ENCODE peak calls at places on chromosomes 5 and 9, in ten cellular contexts. D, B, K, E, Y, O, Q, S, I and T are unnamed samples. For H3K4me1, the result is how much of the 10 kb centered on the place peaks cover.

GRCh38 chr9:97413462-97413861 is 1.6 kb downstream of the TDRD7 start:
- DNase-seq in D (no peak), B (no peak), K (no peak), E (no peak), Y (no peak), O (no peak), Q (no peak), S (no peak), I (no peak), T (no peak)

GRCh38 chr5:136396886-136397285 is 31.5 kb upstream of the TRPC7 start:
- DNase-seq in D (no peak), B (no peak), K (no peak), E (no peak), Y (no peak), O (no peak), Q (no peak), S (no peak), I (no peak), T (no peak)

GRCh38 chr5:119537704-119538103 is 85.4 kb downstream of the HSD17B4 start:
- DNase-seq in D (no peak), B (no peak), K (no peak), E (no peak), Y (no peak), O (peak), Q (no peak), S (no peak), I (peak), T (peak)

GRCh38 chr9:13186774-13187173 is 92.7 kb downstream of the MPDZ start:
- DNase-seq in D (no peak), B (no peak), K (no peak), E (no peak), Y (no peak), O (no peak), Q (no peak), S (no peak), I (no peak), T (no peak)

GRCh38 chr5:162248107-162248713 is 180.6 kb downstream of the GABRG2 start:
- DNase-seq in D (peak), B (no peak), K (no peak), E (no peak), Y (no peak), O (no peak), Q (no peak), S (no peak), I (no peak), T (no peak)

GRCh38 chr5:57503433-57503832 is 20.8 kb upstream of the ACTBL2 start:
- DNase-seq in D (no peak), B (no peak), K (no peak), E (no peak), Y (no peak), O (no peak), Q (no peak), S (no peak), I (no peak), T (peak)

GRCh38 chr5:142364251-142365145 is 39.7 kb upstream of the SPRY4 start:
- DNase-seq in D (no peak), B (no peak), K (no peak), E (no peak), Y (no peak), O (peak), Q (no peak), S (no peak), I (no peak), T (no peak)

GRCh38 chr9:13118294-13118693 is 161.2 kb downstream of the MPDZ start:
- DNase-seq in D (no peak), B (no peak), K (no peak), E (no peak), Y (no peak), O (no peak), Q (no peak), S (no peak), I (no peak), T (no peak)

GRCh38 chr9:27395484-27395921 is 98.6 kb upstream of the EQTN start:
- DNase-seq in D (no peak), B (no peak), K (no peak), E (no peak), Y (no peak), O (peak), Q (no peak), S (peak), I (no peak), T (peak)

GRCh38 chr9:119137479-119137878 is 231.8 kb downstream of the BRINP1 start:
- DNase-seq in D (no peak), B (no peak), K (no peak), E (no peak), Y (no peak), O (no peak), Q (no peak), S (no peak), I (no peak), T (no peak)

GRCh38 chr5:89105836-89106235 is 222.9 kb upstream of the MEF2C start:
- DNase-seq in D (no peak), B (no peak), K (no peak), E (no peak), Y (no peak), O (peak), Q (no peak), S (no peak), I (no peak), T (no peak)

GRCh38 chr5:168557389-168557788 is 21.8 kb downstream of the PANK3 start:
- DNase-seq in D (no peak), B (no peak), K (no peak), E (no peak), Y (no peak), O (no peak), Q (no peak), S (no peak), I (no peak), T (no peak)

GRCh38 chr5:90658620-90659019 is 100.0 kb downstream of the ADGRV1 start:
- DNase-seq in D (no peak), B (no peak), K (no peak), E (no peak), Y (no peak), O (no peak), Q (no peak), S (no peak), I (no peak), T (no peak)

GRCh38 chr9:87087197-87087596 is 139.9 kb upstream of the GAS1 start:
- DNase-seq in D (no peak), B (no peak), K (no peak), E (no peak), Y (no peak), O (no peak), Q (no peak), S (no peak), I (no peak), T (no peak)

GRCh38 chr5:74622122-74622521 is 18.4 kb downstream of the ENC1 start:
- DNase-seq in D (no peak), B (no peak), K (no peak), E (no peak), Y (no peak), O (peak), Q (no peak), S (no peak), I (no peak), T (no peak)

GRCh38 chr9:136546697-136547481 is 1.0 kb upstream of the NOTCH1 start:
- DNase-seq in D (no peak), B (peak), K (peak), E (peak), Y (peak), O (peak), Q (peak), S (no peak), I (peak), T (peak)

GRCh38 chr9:27530915-27531762 is 1.5 kb upstream of the MOB3B start:
- DNase-seq in D (no peak), B (no peak), K (no peak), E (no peak), Y (no peak), O (no peak), Q (no peak), S (no peak), I (no peak), T (no peak)

GRCh38 chr9:105254226-105254625 is 9.8 kb downstream of the SLC44A1 start:
- DNase-seq in D (no peak), B (no peak), K (peak), E (no peak), Y (no peak), O (peak), Q (no peak), S (no peak), I (no peak), T (no peak)
- H3K4me1 ChIP-seq in D (half or more), B (under half), K (under half), E (under half), Y (under half), O (under half), Q (under half), S (under half), I (under half), T (under half)

GRCh38 chr5:150512368-150512747 is 4.4 kb downstream of the NDST1 start:
- DNase-seq in D (no peak), B (no peak), K (peak), E (peak), Y (no peak), O (no peak), Q (no peak), S (no peak), I (no peak), T (no peak)
- H3K27ac ChIP-seq in D (peak), B (no peak), K (peak), E (peak), Y (peak), O (no peak), Q (no peak), S (no peak), I (no peak), T (peak)

GRCh38 chr9:89486681-89487080 is 11.2 kb downstream of the SEMA4D start:
- DNase-seq in D (no peak), B (no peak), K (no peak), E (no peak), Y (no peak), O (no peak), Q (no peak), S (no peak), I (no peak), T (no peak)
- H3K4me1 ChIP-seq in D (under half), B (under half), K (under half), E (under half), Y (under half), O (under half), Q (half or more), S (under half), I (under half), T (under half)

GRCh38 chr9:37033141-37033540 is 927 bp downstream of the PAX5 start:
- DNase-seq in D (no peak), B (no peak), K (no peak), E (no peak), Y (no peak), O (no peak), Q (no peak), S (no peak), I (no peak), T (no peak)
- H3K27ac ChIP-seq in D (no peak), B (no peak), K (no peak), E (no peak), Y (no peak), O (no peak), Q (no peak), S (no peak), I (no peak), T (no peak)